ENCODE peak calls at places on chromosomes 11 and 22, in ten cellular contexts. E, H, W, Q, V, Z, N, B, R and S are unnamed samples.

GRCh38 chr11:134443246-134443645 is 31.2 kb upstream of the B3GAT1 start:
- DNase-seq in E (no peak), H (no peak), W (no peak), Q (no peak), V (no peak), Z (no peak), N (no peak), B (no peak), R (no peak), S (no peak)

GRCh38 chr22:50705219-50705691 is 32.6 kb downstream of the SHANK3 start:
- DNase-seq in E (peak; percentile 70), H (no peak), W (no peak), Q (peak; percentile 49), V (peak; percentile 89), Z (no peak), N (no peak), B (no peak), R (no peak), S (no peak)

GRCh38 chr11:59135648-59136461 is 6.8 kb upstream of the FAM111A start:
- DNase-seq in E (peak; percentile 66), H (peak; percentile 49), W (peak; percentile 93), Q (peak; percentile 81), V (peak; percentile 84), Z (peak; percentile 82), N (peak; percentile 87), B (peak; percentile 90), R (no peak), S (peak; percentile 70)

GRCh38 chr11:36364551-36364950 is 68.5 kb downstream of the PRR5L start:
- DNase-seq in E (no peak), H (no peak), W (no peak), Q (no peak), V (no peak), Z (no peak), N (peak; percentile 78), B (no peak), R (no peak), S (no peak)

GRCh38 chr11:34181254-34181653 is 75.8 kb downstream of the NAT10 start:
- DNase-seq in E (no peak), H (no peak), W (no peak), Q (no peak), V (no peak), Z (no peak), N (no peak), B (no peak), R (no peak), S (no peak)

GRCh38 chr22:25749420-25750169 is 7.6 kb downstream of the MYO18B start:
- DNase-seq in E (no peak), H (no peak), W (no peak), Q (no peak), V (no peak), Z (no peak), N (no peak), B (no peak), R (no peak), S (no peak)

GRCh38 chr11:102486584-102486983 is 34.0 kb upstream of the TMEM123 start:
- DNase-seq in E (no peak), H (no peak), W (no peak), Q (no peak), V (no peak), Z (no peak), N (no peak), B (no peak), R (no peak), S (no peak)

GRCh38 chr22:39319284-39320170 is at the start of gene RPL3:
- DNase-seq in E (peak; percentile 99), H (peak; percentile 99), W (peak; percentile 99), Q (peak; percentile 97), V (peak; percentile 99), Z (peak; percentile 98), N (peak; percentile 97), B (peak; percentile 97), R (peak; percentile 89), S (peak; percentile 97)

GRCh38 chr22:40216041-40216756 is 38.5 kb downstream of the TNRC6B start:
- DNase-seq in E (no peak), H (no peak), W (peak; percentile 51), Q (no peak), V (no peak), Z (peak; percentile 44), N (no peak), B (peak; percentile 46), R (no peak), S (peak; percentile 32)

GRCh38 chr11:94574193-94574961 is 7.2 kb downstream of the PIWIL4 start:
- DNase-seq in E (peak; percentile 90), H (no peak), W (no peak), Q (no peak), V (peak; percentile 87), Z (no peak), N (no peak), B (no peak), R (peak; percentile 71), S (no peak)

GRCh38 chr11:3914807-3915206 is 59.3 kb downstream of the STIM1 start:
- DNase-seq in E (no peak), H (no peak), W (no peak), Q (no peak), V (peak; percentile 38), Z (peak; percentile 44), N (no peak), B (no peak), R (no peak), S (no peak)

GRCh38 chr11:62360685-62361084 is 23.4 kb downstream of the ASRGL1 start:
- DNase-seq in E (no peak), H (no peak), W (no peak), Q (no peak), V (no peak), Z (no peak), N (no peak), B (no peak), R (no peak), S (no peak)

GRCh38 chr11:11105361-11105760 is 247.5 kb upstream of the ZBED5 start:
- DNase-seq in E (no peak), H (no peak), W (no peak), Q (no peak), V (no peak), Z (no peak), N (no peak), B (no peak), R (no peak), S (no peak)

DNA sequence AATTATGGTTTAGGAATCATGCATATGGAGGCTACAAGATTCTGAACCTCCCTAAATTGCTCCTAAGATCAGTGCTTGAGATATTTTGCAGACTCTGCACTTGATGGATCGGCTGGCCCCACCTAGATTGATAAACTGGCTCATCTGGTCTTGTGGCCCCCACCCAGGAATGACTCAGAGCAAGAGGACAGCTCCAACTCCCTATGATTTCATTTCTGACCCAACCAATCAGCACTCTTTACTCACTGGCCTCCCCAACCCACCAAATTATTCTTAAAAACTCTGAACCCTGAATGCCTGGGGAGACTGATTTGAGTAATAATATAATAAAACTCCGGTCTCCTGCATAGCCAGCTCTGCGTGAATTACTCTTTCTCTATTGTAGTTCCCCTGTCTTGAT is 246.0 kb downstream of the CSNK2A3 start:
- DNase-seq in E (no peak), H (no peak), W (no peak), Q (no peak), V (no peak), Z (no peak), N (no peak), B (no peak), R (no peak), S (no peak)
- H3K27me3 ChIP-seq in E (peaks cover 25% of the 10 kb centered on the region), H (no peaks in the 10 kb centered on the region), W (no peaks in the 10 kb centered on the region), Q (no peaks in the 10 kb centered on the region), V (no peaks in the 10 kb centered on the region), Z (no peaks in the 10 kb centered on the region), N (no peaks in the 10 kb centered on the region), B (no peaks in the 10 kb centered on the region), R (peaks cover 1% of the 10 kb centered on the region), S (no peaks in the 10 kb centered on the region)

DNA sequence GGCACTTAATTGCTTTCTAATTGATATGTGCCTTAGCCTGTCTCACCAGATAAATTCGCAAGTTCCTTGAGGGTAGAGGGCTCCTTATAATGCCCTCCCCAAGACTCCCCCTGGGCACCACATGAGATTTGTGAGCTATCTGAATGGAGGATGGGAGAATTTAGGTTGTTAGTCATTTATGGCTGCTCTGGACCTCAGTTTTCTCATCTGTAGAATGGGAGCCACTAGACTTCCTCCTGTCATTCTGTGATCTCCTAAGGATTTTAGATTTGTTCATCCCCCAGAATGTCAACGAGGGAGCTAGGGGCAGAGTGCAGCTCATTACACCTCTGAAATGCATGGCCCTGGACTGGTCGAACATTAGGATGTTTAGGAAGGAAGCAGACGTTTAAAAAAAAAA is 294.6 kb downstream of the MIAT start:
- DNase-seq in E (no peak), H (no peak), W (no peak), Q (no peak), V (no peak), Z (no peak), N (no peak), B (no peak), R (no peak), S (no peak)
- H3K27me3 ChIP-seq in E (peaks cover 44% of the 10 kb centered on the region), H (peaks cover 50% of the 10 kb centered on the region), W (no peaks in the 10 kb centered on the region), Q (peaks cover 55% of the 10 kb centered on the region), V (peaks cover 56% of the 10 kb centered on the region), Z (no peaks in the 10 kb centered on the region), N (no peaks in the 10 kb centered on the region), B (no peaks in the 10 kb centered on the region), R (peaks cover 19% of the 10 kb centered on the region), S (peaks cover 3% of the 10 kb centered on the region)

DNA sequence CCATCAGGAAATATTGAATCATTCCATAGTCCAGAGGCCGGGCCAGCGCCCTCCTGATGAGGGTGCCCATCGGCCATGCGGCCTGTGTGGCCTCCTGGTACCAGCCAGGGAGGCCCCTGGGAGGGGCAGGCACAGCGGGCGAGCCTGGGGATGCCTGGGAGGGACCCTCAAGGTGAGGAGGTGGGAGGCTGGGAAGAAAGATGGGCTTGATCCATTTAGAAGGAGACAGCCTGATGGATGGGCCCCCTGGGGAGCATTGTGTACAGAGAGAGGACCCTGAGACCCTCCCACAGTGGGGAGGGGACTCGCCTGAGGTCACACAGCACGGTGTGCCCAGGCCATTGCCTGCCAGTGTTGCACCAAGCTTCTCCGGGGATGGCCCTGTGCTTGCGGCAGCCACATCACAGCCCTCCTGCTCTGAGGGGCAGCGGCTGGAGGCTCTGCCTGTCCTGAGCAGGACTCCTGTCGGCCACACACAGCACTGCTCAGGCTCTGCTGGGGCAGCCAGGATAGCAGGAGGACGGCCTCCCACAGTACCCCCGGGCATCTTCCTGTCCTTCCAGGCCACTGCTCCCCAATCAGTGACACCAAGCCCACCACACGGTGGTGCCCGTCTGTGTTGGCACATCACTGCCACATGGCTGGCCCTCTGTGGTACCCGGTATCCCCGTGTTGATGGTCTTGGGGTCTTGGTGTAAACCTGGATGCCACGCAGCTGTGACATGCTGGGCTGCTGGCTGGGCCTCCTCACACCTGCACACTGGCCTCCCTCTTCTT is 290.0 kb downstream of the TBC1D22A start:
- DNase-seq in E (no peak), H (no peak), W (no peak), Q (peak; percentile 2), V (no peak), Z (no peak), N (no peak), B (no peak), R (no peak), S (no peak)
- H3K27me3 ChIP-seq in E (no peaks in the 10 kb centered on the region), H (no peaks in the 10 kb centered on the region), W (no peaks in the 10 kb centered on the region), Q (no peaks in the 10 kb centered on the region), V (no peaks in the 10 kb centered on the region), Z (no peaks in the 10 kb centered on the region), N (no peaks in the 10 kb centered on the region), B (no peaks in the 10 kb centered on the region), R (no peaks in the 10 kb centered on the region), S (no peaks in the 10 kb centered on the region)

DNA sequence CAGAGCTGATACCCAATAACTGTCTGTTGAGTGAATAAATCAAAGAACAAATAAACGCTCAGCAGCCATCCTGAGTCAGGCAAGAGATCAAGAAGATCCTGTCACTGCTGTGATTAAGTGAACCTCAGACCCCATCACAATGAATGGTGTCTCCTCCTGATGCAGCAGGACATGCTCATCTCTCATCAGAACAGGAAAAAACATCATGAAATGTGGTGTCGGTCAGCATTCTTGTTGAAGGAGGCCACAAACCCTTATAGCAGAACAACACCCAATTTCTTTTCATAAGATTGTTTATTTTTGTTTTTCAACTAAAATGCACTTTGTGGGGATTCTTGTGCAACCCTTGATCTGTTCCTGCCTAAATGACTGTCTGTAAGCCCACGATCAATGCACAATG is 60.3 kb downstream of the SYTL2 start:
- DNase-seq in E (no peak), H (no peak), W (no peak), Q (no peak), V (no peak), Z (peak; percentile 49), N (no peak), B (no peak), R (no peak), S (no peak)
- H3K27me3 ChIP-seq in E (no peaks in the 10 kb centered on the region), H (no peaks in the 10 kb centered on the region), W (no peaks in the 10 kb centered on the region), Q (no peaks in the 10 kb centered on the region), V (peaks cover 25% of the 10 kb centered on the region), Z (no peaks in the 10 kb centered on the region), N (no peaks in the 10 kb centered on the region), B (no peaks in the 10 kb centered on the region), R (no peaks in the 10 kb centered on the region), S (no peaks in the 10 kb centered on the region)